ENCODE peak calls at places on chromosomes 4 and X, in nine cellular contexts. One of them, this sample, is unnamed.

GRCh38 chr4:5378002-5378401 is 326.7 kb downstream of the STK32B start:
- DNase-seq in fibroblast of the aortic adventitia: no peak
- DNase-seq in IMR-90: peak; percentile 15
- DNase-seq in GM13977: no peak
- DNase-seq in foreskin keratinocyte: no peak
- DNase-seq in omental fat pad: no peak
- DNase-seq in adrenal gland: no peak
- DNase-seq in cardiac fibroblast: no peak
- DNase-seq in heart right ventricle: no peak
- DNase-seq in this sample: no peak

GRCh38 chr4:147822128-147822527 is 90.2 kb downstream of the ARHGAP10 start:
- DNase-seq in fibroblast of the aortic adventitia: peak; percentile 99
- DNase-seq in IMR-90: peak; percentile 79
- DNase-seq in GM13977: no peak
- DNase-seq in foreskin keratinocyte: peak; percentile 90
- DNase-seq in omental fat pad: peak; percentile 73
- DNase-seq in adrenal gland: peak; percentile 96
- DNase-seq in cardiac fibroblast: peak; percentile 98
- DNase-seq in heart right ventricle: peak; percentile 84
- DNase-seq in this sample: no peak

GRCh38 chr4:77044458-77045124 is 31.2 kb downstream of the CCNI start:
- DNase-seq in fibroblast of the aortic adventitia: peak; percentile 78
- DNase-seq in IMR-90: peak; percentile 80
- DNase-seq in GM13977: peak; percentile 22
- DNase-seq in foreskin keratinocyte: no peak
- DNase-seq in omental fat pad: no peak
- DNase-seq in adrenal gland: no peak
- DNase-seq in cardiac fibroblast: peak; percentile 72
- DNase-seq in heart right ventricle: no peak
- DNase-seq in this sample: no peak

GRCh38 chr4:113760094-113760851 is 1.3 kb downstream of the CAMK2D start:
- DNase-seq in fibroblast of the aortic adventitia: peak; percentile 66
- DNase-seq in IMR-90: peak; percentile 61
- DNase-seq in GM13977: no peak
- DNase-seq in foreskin keratinocyte: no peak
- DNase-seq in omental fat pad: peak; percentile 43
- DNase-seq in adrenal gland: peak; percentile 43
- DNase-seq in cardiac fibroblast: peak; percentile 67
- DNase-seq in heart right ventricle: no peak
- DNase-seq in this sample: no peak

GRCh38 chr4:176949022-176949421 is 156.3 kb upstream of the VEGFC start:
- DNase-seq in fibroblast of the aortic adventitia: peak; percentile 31
- DNase-seq in IMR-90: peak; percentile 94
- DNase-seq in GM13977: no peak
- DNase-seq in foreskin keratinocyte: no peak
- DNase-seq in omental fat pad: no peak
- DNase-seq in adrenal gland: no peak
- DNase-seq in cardiac fibroblast: peak; percentile 81
- DNase-seq in heart right ventricle: no peak
- DNase-seq in this sample: no peak

GRCh38 chr4:85508654-85509053 is 33.7 kb downstream of the ARHGAP24 start:
- DNase-seq in fibroblast of the aortic adventitia: no peak
- DNase-seq in IMR-90: no peak
- DNase-seq in GM13977: no peak
- DNase-seq in foreskin keratinocyte: no peak
- DNase-seq in omental fat pad: no peak
- DNase-seq in adrenal gland: no peak
- DNase-seq in cardiac fibroblast: no peak
- DNase-seq in heart right ventricle: no peak
- DNase-seq in this sample: no peak

GRCh38 chr4:163693211-163693610 is 198.7 kb downstream of the TMA16 start:
- DNase-seq in fibroblast of the aortic adventitia: peak; percentile 8
- DNase-seq in IMR-90: peak; percentile 83
- DNase-seq in GM13977: no peak
- DNase-seq in foreskin keratinocyte: no peak
- DNase-seq in omental fat pad: no peak
- DNase-seq in adrenal gland: no peak
- DNase-seq in cardiac fibroblast: no peak
- DNase-seq in heart right ventricle: no peak
- DNase-seq in this sample: no peak

GRCh38 chrX:110514498-110514897 is 155.8 kb downstream of the RTL9 start:
- DNase-seq in fibroblast of the aortic adventitia: no peak
- DNase-seq in IMR-90: no peak
- DNase-seq in GM13977: no peak
- DNase-seq in foreskin keratinocyte: no peak
- DNase-seq in omental fat pad: no peak
- DNase-seq in adrenal gland: no peak
- DNase-seq in cardiac fibroblast: no peak
- DNase-seq in heart right ventricle: no peak
- DNase-seq in this sample: no peak

GRCh38 chr4:70746179-70746839 is 24.5 kb downstream of the RUFY3 start:
- DNase-seq in fibroblast of the aortic adventitia: peak; percentile 59
- DNase-seq in IMR-90: peak; percentile 70
- DNase-seq in GM13977: no peak
- DNase-seq in foreskin keratinocyte: no peak
- DNase-seq in omental fat pad: no peak
- DNase-seq in adrenal gland: peak; percentile 56
- DNase-seq in cardiac fibroblast: peak; percentile 81
- DNase-seq in heart right ventricle: no peak
- DNase-seq in this sample: no peak

GRCh38 chr4:1480720-1481119 is 74.5 kb upstream of the NKX1-1 start:
- DNase-seq in fibroblast of the aortic adventitia: no peak
- DNase-seq in IMR-90: no peak
- DNase-seq in GM13977: no peak
- DNase-seq in foreskin keratinocyte: no peak
- DNase-seq in omental fat pad: no peak
- DNase-seq in adrenal gland: no peak
- DNase-seq in cardiac fibroblast: no peak
- DNase-seq in heart right ventricle: no peak
- DNase-seq in this sample: no peak

GRCh38 chr4:111506706-111507105 is 638.5 kb upstream of the FAM241A start:
- DNase-seq in fibroblast of the aortic adventitia: peak; percentile 79
- DNase-seq in IMR-90: peak; percentile 84
- DNase-seq in GM13977: no peak
- DNase-seq in foreskin keratinocyte: peak; percentile 38
- DNase-seq in omental fat pad: no peak
- DNase-seq in adrenal gland: no peak
- DNase-seq in cardiac fibroblast: peak; percentile 43
- DNase-seq in heart right ventricle: no peak
- DNase-seq in this sample: no peak

GRCh38 chr4:88792821-88793220 is 95.2 kb upstream of the NAP1L5 start:
- DNase-seq in fibroblast of the aortic adventitia: peak; percentile 55
- DNase-seq in IMR-90: peak; percentile 59
- DNase-seq in GM13977: no peak
- DNase-seq in foreskin keratinocyte: no peak
- DNase-seq in omental fat pad: no peak
- DNase-seq in adrenal gland: no peak
- DNase-seq in cardiac fibroblast: peak; percentile 18
- DNase-seq in heart right ventricle: no peak
- DNase-seq in this sample: no peak

GRCh38 chr4:148007303-148007702 is 275.4 kb downstream of the ARHGAP10 start:
- DNase-seq in fibroblast of the aortic adventitia: peak; percentile 93
- DNase-seq in IMR-90: peak; percentile 99
- DNase-seq in GM13977: no peak
- DNase-seq in foreskin keratinocyte: peak; percentile 96
- DNase-seq in omental fat pad: no peak
- DNase-seq in adrenal gland: peak; percentile 56
- DNase-seq in cardiac fibroblast: peak; percentile 94
- DNase-seq in heart right ventricle: no peak
- DNase-seq in this sample: no peak

GRCh38 chr4:180852743-180853142 is 1390.5 kb upstream of the TENM3 start:
- DNase-seq in fibroblast of the aortic adventitia: no peak
- DNase-seq in IMR-90: no peak
- DNase-seq in GM13977: no peak
- DNase-seq in foreskin keratinocyte: no peak
- DNase-seq in omental fat pad: no peak
- DNase-seq in adrenal gland: no peak
- DNase-seq in cardiac fibroblast: no peak
- DNase-seq in heart right ventricle: no peak
- DNase-seq in this sample: no peak
- TF ChIP-seq CTCF in fibroblast of the aortic adventitia: no peak
- TF ChIP-seq CTCF in IMR-90: no peak
- TF ChIP-seq CTCF in GM13977: no peak
- TF ChIP-seq CTCF in foreskin keratinocyte: no peak
- TF ChIP-seq CTCF in omental fat pad: no peak
- TF ChIP-seq CTCF in adrenal gland: no peak
- TF ChIP-seq CTCF in cardiac fibroblast: no peak
- TF ChIP-seq CTCF in heart right ventricle: no peak
- TF ChIP-seq CTCF in this sample: no peak

GRCh38 chr4:108034560-108034959 is 44.9 kb downstream of the HADH start:
- DNase-seq in fibroblast of the aortic adventitia: no peak
- DNase-seq in IMR-90: no peak
- DNase-seq in GM13977: no peak
- DNase-seq in foreskin keratinocyte: no peak
- DNase-seq in omental fat pad: no peak
- DNase-seq in adrenal gland: no peak
- DNase-seq in cardiac fibroblast: no peak
- DNase-seq in heart right ventricle: no peak
- DNase-seq in this sample: no peak

GRCh38 chr4:108033348-108033747 is 43.7 kb downstream of the HADH start:
- DNase-seq in fibroblast of the aortic adventitia: no peak
- DNase-seq in IMR-90: no peak
- DNase-seq in GM13977: no peak
- DNase-seq in foreskin keratinocyte: no peak
- DNase-seq in omental fat pad: no peak
- DNase-seq in adrenal gland: no peak
- DNase-seq in cardiac fibroblast: no peak
- DNase-seq in heart right ventricle: no peak
- DNase-seq in this sample: no peak

GRCh38 chr4:108036252-108036651 is 46.6 kb downstream of the HADH start:
- DNase-seq in fibroblast of the aortic adventitia: no peak
- DNase-seq in IMR-90: no peak
- DNase-seq in GM13977: peak; percentile 64
- DNase-seq in foreskin keratinocyte: no peak
- DNase-seq in omental fat pad: no peak
- DNase-seq in adrenal gland: no peak
- DNase-seq in cardiac fibroblast: no peak
- DNase-seq in heart right ventricle: no peak
- DNase-seq in this sample: peak; percentile 73

GRCh38 chr4:108035691-108036090 is 46.0 kb downstream of the HADH start:
- DNase-seq in fibroblast of the aortic adventitia: no peak
- DNase-seq in IMR-90: no peak
- DNase-seq in GM13977: no peak
- DNase-seq in foreskin keratinocyte: no peak
- DNase-seq in omental fat pad: no peak
- DNase-seq in adrenal gland: no peak
- DNase-seq in cardiac fibroblast: no peak
- DNase-seq in heart right ventricle: no peak
- DNase-seq in this sample: no peak

DNA sequence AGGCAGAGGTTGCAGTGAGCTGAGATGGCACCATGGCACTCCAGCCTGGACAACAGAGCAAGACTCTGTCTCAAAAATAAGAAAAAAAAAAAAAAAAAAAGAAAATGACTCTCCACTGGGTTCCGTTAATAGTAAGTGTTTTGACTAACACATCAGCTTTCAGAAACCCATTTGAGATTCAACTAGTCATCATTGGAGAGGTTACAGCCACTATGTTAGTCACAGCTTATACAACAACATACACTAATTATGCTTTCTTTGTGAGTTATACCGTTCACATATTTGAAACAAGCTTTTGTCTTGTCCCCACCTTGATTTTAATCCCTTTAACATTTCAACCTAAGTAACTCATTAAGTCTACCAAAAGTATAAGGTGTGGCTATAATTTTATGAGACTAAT is 48.2 kb downstream of the HADH start:
- DNase-seq in fibroblast of the aortic adventitia: no peak
- DNase-seq in IMR-90: no peak
- DNase-seq in GM13977: no peak
- DNase-seq in foreskin keratinocyte: no peak
- DNase-seq in omental fat pad: no peak
- DNase-seq in adrenal gland: no peak
- DNase-seq in cardiac fibroblast: no peak
- DNase-seq in heart right ventricle: no peak
- DNase-seq in this sample: no peak
- TF ChIP-seq CTCF in fibroblast of the aortic adventitia: no peak
- TF ChIP-seq CTCF in IMR-90: no peak
- TF ChIP-seq CTCF in GM13977: no peak
- TF ChIP-seq CTCF in foreskin keratinocyte: no peak
- TF ChIP-seq CTCF in omental fat pad: no peak
- TF ChIP-seq CTCF in adrenal gland: no peak
- TF ChIP-seq CTCF in cardiac fibroblast: no peak
- TF ChIP-seq CTCF in heart right ventricle: no peak
- TF ChIP-seq CTCF in this sample: no peak

GRCh38 chr4:153131478-153132069 is 72.7 kb upstream of the TRIM2 start:
- DNase-seq in fibroblast of the aortic adventitia: no peak
- DNase-seq in IMR-90: no peak
- DNase-seq in GM13977: no peak
- DNase-seq in foreskin keratinocyte: no peak
- DNase-seq in omental fat pad: no peak
- DNase-seq in adrenal gland: no peak
- DNase-seq in cardiac fibroblast: no peak
- DNase-seq in heart right ventricle: no peak
- DNase-seq in this sample: no peak
- TF ChIP-seq CTCF in fibroblast of the aortic adventitia: peak; percentile 13
- TF ChIP-seq CTCF in IMR-90: peak; percentile 25
- TF ChIP-seq CTCF in GM13977: no peak
- TF ChIP-seq CTCF in foreskin keratinocyte: peak; percentile 42
- TF ChIP-seq CTCF in omental fat pad: no peak
- TF ChIP-seq CTCF in adrenal gland: no peak
- TF ChIP-seq CTCF in cardiac fibroblast: no peak
- TF ChIP-seq CTCF in heart right ventricle: no peak
- TF ChIP-seq CTCF in this sample: no peak

GRCh38 chrX:41137589-41137988 is 52.3 kb downstream of the USP9X start:
- DNase-seq in fibroblast of the aortic adventitia: peak; percentile 20
- DNase-seq in IMR-90: peak; percentile 19
- DNase-seq in GM13977: no peak
- DNase-seq in foreskin keratinocyte: no peak
- DNase-seq in omental fat pad: no peak
- DNase-seq in adrenal gland: no peak
- DNase-seq in cardiac fibroblast: no peak
- DNase-seq in heart right ventricle: no peak
- DNase-seq in this sample: no peak
- TF ChIP-seq CTCF in fibroblast of the aortic adventitia: peak; percentile 66
- TF ChIP-seq CTCF in IMR-90: peak; percentile 48
- TF ChIP-seq CTCF in GM13977: peak; percentile 47
- TF ChIP-seq CTCF in foreskin keratinocyte: peak; percentile 49
- TF ChIP-seq CTCF in omental fat pad: no peak
- TF ChIP-seq CTCF in adrenal gland: no peak
- TF ChIP-seq CTCF in cardiac fibroblast: peak; percentile 35
- TF ChIP-seq CTCF in heart right ventricle: no peak
- TF ChIP-seq CTCF in this sample: no peak

DNA sequence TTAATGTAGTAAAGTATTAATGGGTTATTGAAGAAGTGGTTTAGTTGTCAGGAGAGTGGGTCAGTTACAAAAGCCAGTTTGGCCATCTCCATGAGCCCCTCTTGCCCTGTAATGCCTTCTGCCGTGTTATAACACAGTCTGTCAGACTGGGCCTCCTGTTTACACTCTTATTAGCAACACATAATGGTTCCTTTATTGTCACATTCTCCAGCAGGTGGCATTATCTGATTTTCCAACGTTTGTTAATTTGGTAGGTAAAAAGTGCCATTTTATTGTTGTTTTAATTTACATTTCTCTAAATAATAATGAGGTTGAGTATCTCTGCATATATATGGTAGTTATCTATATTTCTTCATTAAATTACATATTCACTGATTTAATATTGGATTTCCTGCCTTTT is 560.8 kb downstream of the FGF13 start:
- DNase-seq in fibroblast of the aortic adventitia: no peak
- DNase-seq in IMR-90: no peak
- DNase-seq in GM13977: peak; percentile 20
- DNase-seq in foreskin keratinocyte: no peak
- DNase-seq in omental fat pad: no peak
- DNase-seq in adrenal gland: no peak
- DNase-seq in cardiac fibroblast: no peak
- DNase-seq in heart right ventricle: no peak
- DNase-seq in this sample: peak; percentile 17
- TF ChIP-seq CTCF in fibroblast of the aortic adventitia: no peak
- TF ChIP-seq CTCF in IMR-90: no peak
- TF ChIP-seq CTCF in GM13977: peak; percentile 34
- TF ChIP-seq CTCF in foreskin keratinocyte: no peak
- TF ChIP-seq CTCF in omental fat pad: no peak
- TF ChIP-seq CTCF in adrenal gland: no peak
- TF ChIP-seq CTCF in cardiac fibroblast: no peak
- TF ChIP-seq CTCF in heart right ventricle: no peak
- TF ChIP-seq CTCF in this sample: no peak